ENCODE peak calls at places on chromosomes 1 and 21, in ten cellular contexts. A, F, M, W, H, B, N, L, V and J are unnamed samples.
A peak's percentile ranks its signal among the peaks of the same experiment; 100 is the strongest.

GRCh38 chr1:27607239-27607804 is 3.4 kb upstream of the AHDC1 start:
- DNase-seq in A (no peak), F (peak; percentile 66), M (no peak), W (no peak), H (no peak), B (no peak), N (peak; percentile 84), L (peak; percentile 77), V (no peak), J (no peak)

GRCh38 chr1:19762175-19762779 is 37.4 kb downstream of the TMCO4 start:
- DNase-seq in A (no peak), F (peak; percentile 46), M (peak; percentile 30), W (no peak), H (no peak), B (peak; percentile 36), N (peak; percentile 61), L (peak; percentile 78), V (no peak), J (peak; percentile 70)

GRCh38 chr21:43902441-43902840 is 37.4 kb downstream of the AGPAT3 start:
- DNase-seq in A (no peak), F (peak; percentile 85), M (no peak), W (no peak), H (no peak), B (peak; percentile 39), N (no peak), L (no peak), V (no peak), J (no peak)

GRCh38 chr1:15062479-15063099 is 91.0 kb upstream of the TMEM51 start:
- DNase-seq in A (no peak), F (no peak), M (no peak), W (no peak), H (no peak), B (no peak), N (no peak), L (peak; percentile 33), V (no peak), J (no peak)

GRCh38 chr1:69976896-69977295 is 228.5 kb downstream of the LRRC40 start:
- DNase-seq in A (no peak), F (peak; percentile 76), M (peak; percentile 28), W (no peak), H (peak; percentile 10), B (peak; percentile 84), N (no peak), L (no peak), V (no peak), J (no peak)

GRCh38 chr1:12488666-12489354 is 129.2 kb downstream of the DHRS3 start:
- DNase-seq in A (peak; percentile 65), F (no peak), M (peak; percentile 70), W (no peak), H (peak; percentile 78), B (no peak), N (no peak), L (no peak), V (no peak), J (no peak)

GRCh38 chr1:43706598-43707190 is 642 bp upstream of the ST3GAL3 start:
- DNase-seq in A (no peak), F (peak; percentile 39), M (peak; percentile 44), W (no peak), H (peak; percentile 19), B (peak; percentile 31), N (peak; percentile 72), L (peak; percentile 22), V (no peak), J (peak; percentile 21)

GRCh38 chr1:44047131-44047530 is 15.9 kb upstream of the SLC6A9 start:
- DNase-seq in A (no peak), F (no peak), M (no peak), W (no peak), H (no peak), B (peak; percentile 51), N (no peak), L (no peak), V (no peak), J (no peak)

GRCh38 chr1:19065526-19066247 is 109.2 kb upstream of the IFFO2 start:
- DNase-seq in A (no peak), F (no peak), M (no peak), W (no peak), H (no peak), B (no peak), N (no peak), L (no peak), V (no peak), J (no peak)

GRCh38 chr1:44791364-44791801 is 3.4 kb upstream of the BEST4 start:
- DNase-seq in A (no peak), F (no peak), M (no peak), W (no peak), H (no peak), B (no peak), N (peak; percentile 31), L (peak; percentile 65), V (no peak), J (no peak)

DNA sequence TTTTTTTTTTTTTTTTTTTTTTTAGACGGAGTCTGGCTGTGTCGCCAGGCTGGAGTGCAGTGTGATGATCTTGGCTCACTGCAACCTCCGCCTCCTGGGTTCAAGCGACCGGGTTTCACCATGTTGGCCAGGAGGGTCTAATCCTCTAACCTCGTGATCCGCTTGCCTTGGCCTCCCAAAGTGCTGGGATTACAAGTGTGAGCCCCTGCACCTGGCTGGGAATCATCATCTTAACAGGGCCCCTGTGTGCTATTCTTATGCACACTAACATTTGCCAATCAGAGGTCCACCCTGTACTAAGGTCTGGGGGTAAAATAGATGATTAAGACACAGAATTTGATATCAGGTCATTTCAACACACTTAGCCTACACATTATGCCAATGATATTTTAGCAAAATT is 278.7 kb upstream of the CHRM3 start:
- DNase-seq in A (no peak), F (no peak), M (no peak), W (no peak), H (no peak), B (no peak), N (no peak), L (no peak), V (no peak), J (no peak)
- TF ChIP-seq CTCF in A (no peak), F (no peak), M (no peak), W (no peak), H (no peak), B (no peak), N (no peak), L (no peak), V (no peak), J (no peak)

GRCh38 chr1:182051938-182052337 is 9.6 kb downstream of the ZNF648 start:
- DNase-seq in A (no peak), F (no peak), M (peak; percentile 47), W (no peak), H (peak; percentile 14), B (peak; percentile 26), N (no peak), L (no peak), V (no peak), J (no peak)
- TF ChIP-seq CTCF in A (no peak), F (no peak), M (peak; percentile 13), W (no peak), H (no peak), B (peak; percentile 16), N (peak; percentile 26), L (no peak), V (no peak), J (no peak)

GRCh38 chr1:54199151-54199764 is 572 bp downstream of the CYB5RL start:
- DNase-seq in A (no peak), F (no peak), M (peak; percentile 31), W (no peak), H (no peak), B (peak; percentile 13), N (no peak), L (no peak), V (no peak), J (no peak)

GRCh38 chr1:54200519-54200997 is 591 bp downstream of the MRPL37 start:
- DNase-seq in A (no peak), F (no peak), M (peak; percentile 11), W (no peak), H (peak; percentile 29), B (peak; percentile 6), N (no peak), L (no peak), V (no peak), J (peak; percentile 32)

GRCh38 chr1:54204199-54204598 is 4.2 kb downstream of the MRPL37 start:
- DNase-seq in A (no peak), F (no peak), M (no peak), W (no peak), H (no peak), B (no peak), N (no peak), L (no peak), V (no peak), J (no peak)

DNA sequence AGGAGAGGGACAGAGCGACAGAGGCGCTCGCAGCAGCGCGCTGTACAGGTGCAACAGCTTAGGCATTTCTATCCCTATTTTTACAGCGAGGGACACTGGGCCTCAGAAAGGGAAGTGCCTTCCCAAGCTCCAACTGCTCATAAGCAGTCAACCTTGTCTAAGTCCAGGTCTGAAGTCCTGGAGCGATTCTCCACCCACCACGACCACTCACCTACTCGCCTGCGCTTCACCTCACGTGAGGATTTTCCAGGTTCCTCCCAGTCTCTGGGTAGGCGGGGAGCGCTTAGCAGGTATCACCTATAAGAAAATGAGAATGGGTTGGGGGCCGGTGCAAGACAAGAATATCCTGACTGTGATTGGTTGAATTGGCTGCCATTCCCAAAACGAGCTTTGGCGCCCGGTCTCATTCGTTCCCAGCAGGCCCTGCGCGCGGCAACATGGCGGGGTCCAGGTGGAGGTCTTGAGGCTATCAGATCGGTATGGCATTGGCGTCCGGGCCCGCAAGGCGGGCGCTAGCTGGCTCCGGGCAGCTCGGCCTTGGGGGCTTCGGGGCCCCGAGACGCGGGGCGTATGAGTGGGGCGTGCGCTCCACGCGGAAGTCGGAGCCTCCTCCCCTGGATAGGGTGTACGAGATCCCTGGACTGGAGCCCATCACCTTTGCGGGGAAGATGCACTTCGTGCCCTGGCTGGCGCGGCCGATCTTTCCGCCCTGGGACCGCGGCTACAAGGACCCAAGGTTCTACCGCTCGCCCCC is at the start of the genes CYB5RL and MRPL37:
- DNase-seq in A (peak; percentile 96), F (peak; percentile 97), M (peak; percentile 99), W (peak; percentile 85), H (peak; percentile 96), B (peak; percentile 96), N (peak; percentile 96), L (peak; percentile 100), V (peak; percentile 77), J (peak; percentile 90)
- TF ChIP-seq CTCF in A (no peak), F (no peak), M (no peak), W (no peak), H (no peak), B (no peak), N (no peak), L (peak; percentile 15), V (no peak), J (no peak)

DNA sequence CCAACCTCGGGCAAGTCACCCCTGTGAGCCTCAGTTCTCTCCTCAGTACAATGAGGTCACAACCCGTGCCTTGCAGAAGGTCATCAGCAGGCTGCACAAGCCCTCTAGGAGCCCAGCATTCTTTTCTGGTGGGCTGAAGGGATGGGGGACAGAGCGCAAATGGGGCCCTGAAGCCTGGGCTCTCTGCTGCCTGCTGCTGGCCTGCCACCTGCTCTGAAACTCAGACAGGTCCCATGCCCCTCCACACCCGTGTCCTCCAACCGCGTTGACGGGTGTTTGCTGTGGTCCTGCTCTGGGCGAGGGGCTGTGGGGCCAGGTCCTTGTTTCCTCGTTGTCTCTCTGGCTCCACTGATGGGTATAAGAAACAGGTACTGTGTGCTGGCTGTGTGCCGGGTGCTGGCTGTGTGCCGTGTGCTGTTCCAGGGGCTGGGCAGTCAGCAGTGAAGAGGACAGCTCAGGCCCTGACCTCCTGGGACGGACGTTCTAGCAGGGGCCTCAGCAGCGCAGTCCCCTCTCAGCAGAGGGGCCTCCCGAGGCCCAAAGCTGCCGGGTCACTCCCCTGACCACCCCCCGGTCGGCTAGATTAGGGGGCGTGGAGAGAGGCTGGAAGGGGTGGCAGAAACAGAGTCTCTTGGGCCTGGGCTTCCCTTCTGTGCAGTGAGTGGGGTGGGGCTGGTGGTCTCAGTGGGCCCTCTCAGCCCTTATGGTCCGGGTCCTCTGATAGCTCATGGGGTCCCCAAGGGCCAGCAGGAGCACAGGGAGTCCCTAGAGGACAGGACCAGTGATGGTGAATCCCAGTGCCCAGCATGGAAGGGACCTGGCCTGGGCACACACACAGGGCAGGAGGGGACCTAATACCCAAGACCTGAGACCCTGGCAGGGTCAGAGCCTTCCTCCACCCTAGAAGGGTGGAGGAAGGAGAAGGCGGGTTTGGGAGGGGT is 42.1 kb downstream of the DMRTB1 start:
- DNase-seq in A (no peak), F (no peak), M (no peak), W (no peak), H (no peak), B (no peak), N (peak; percentile 53), L (no peak), V (no peak), J (no peak)
- TF ChIP-seq CTCF in A (no peak), F (no peak), M (no peak), W (no peak), H (no peak), B (no peak), N (peak; percentile 28), L (no peak), V (no peak), J (no peak)